ENCODE peak calls at places on chromosome 14, in six cellular contexts. L is HFF-Myc, H is nephron progenitor cell, T is ovary, B is pancreas, I is IMR-90. X is an unnamed sample.

GRCh38 chr14:71729581-71729980 is 202.6 kb upstream of the RGS6 start:
- DNase-seq in L (no peak), H (no peak), T (no peak), B (no peak), I (no peak), X (no peak)

GRCh38 chr14:64721391-64721791 is 17.2 kb downstream of the PLEKHG3 start:
- DNase-seq in L (peak), H (no peak), T (peak), B (peak), I (peak), X (peak)

GRCh38 chr14:90522585-90523191 is 125.9 kb downstream of the CALM1 start:
- DNase-seq in L (no peak), H (no peak), T (peak), B (no peak), I (no peak), X (no peak)

GRCh38 chr14:20343855-20344205 is 395 bp downstream of the PARP2 start:
- DNase-seq in L (no peak), H (no peak), T (no peak), B (no peak), I (peak), X (peak)

GRCh38 chr14:20607617-20608016 is 16.4 kb upstream of the RNASE12 start:
- DNase-seq in L (no peak), H (no peak), T (no peak), B (no peak), I (no peak), X (no peak)

GRCh38 chr14:73418227-73418626 is 40.1 kb downstream of the NUMB start:
- DNase-seq in L (no peak), H (no peak), T (no peak), B (no peak), I (no peak), X (no peak)

GRCh38 chr14:23481362-23481970 is 12.0 kb downstream of the NGDN start:
- DNase-seq in L (no peak), H (peak), T (no peak), B (no peak), I (peak), X (peak)

GRCh38 chr14:74882103-74882920 is 596 bp downstream of the DLST start:
- DNase-seq in L (no peak), H (peak), T (no peak), B (no peak), I (peak), X (peak)

GRCh38 chr14:59897757-59898383 is 22.1 kb upstream of the LRRC9 start:
- DNase-seq in L (no peak), H (peak), T (no peak), B (no peak), I (no peak), X (peak)

GRCh38 chr14:58780595-58780994 is 142.8 kb downstream of the DACT1 start:
- DNase-seq in L (no peak), H (no peak), T (no peak), B (no peak), I (no peak), X (no peak)

GRCh38 chr14:53948181-53948884 is 8.3 kb downstream of the BMP4 start:
- DNase-seq in L (no peak), H (no peak), T (no peak), B (no peak), I (no peak), X (no peak)

GRCh38 chr14:70780396-70781075 is 28.8 kb downstream of the MAP3K9 start:
- DNase-seq in L (no peak), H (no peak), T (no peak), B (no peak), I (no peak), X (no peak)

GRCh38 chr14:41280745-41281144 is 325.9 kb upstream of the LRFN5 start:
- DNase-seq in L (no peak), H (no peak), T (no peak), B (no peak), I (no peak), X (no peak)

GRCh38 chr14:69693145-69693544 is 73.8 kb upstream of the SRSF5 start:
- DNase-seq in L (no peak), H (peak), T (peak), B (no peak), I (no peak), X (no peak)

GRCh38 chr14:63563370-63564026 is 20.3 kb upstream of the PPP2R5E start:
- DNase-seq in L (no peak), H (no peak), T (no peak), B (no peak), I (peak), X (peak)

GRCh38 chr14:60998617-60999016 is 17.6 kb downstream of the SLC38A6 start:
- DNase-seq in L (no peak), H (no peak), T (no peak), B (no peak), I (no peak), X (no peak)

GRCh38 chr14:45698462-45699134 is 445.6 kb upstream of the MIS18BP1 start:
- DNase-seq in L (no peak), H (no peak), T (no peak), B (no peak), I (no peak), X (no peak)

GRCh38 chr14:49959822-49960408 is 67.0 kb downstream of the ARF6 start:
- DNase-seq in L (no peak), H (peak), T (no peak), B (no peak), I (no peak), X (no peak)

GRCh38 chr14:26598672-26599131 is 869 bp upstream of the NOVA1 start:
- DNase-seq in L (no peak), H (peak), T (no peak), B (no peak), I (no peak), X (no peak)

GRCh38 chr14:34113051-34113511 is 162.2 kb upstream of the EGLN3 start:
- DNase-seq in L (no peak), H (no peak), T (no peak), B (no peak), I (peak), X (peak)

GRCh38 chr14:35402323-35403084 is 2.0 kb downstream of the NFKBIA start:
- DNase-seq in L (no peak), H (no peak), T (no peak), B (no peak), I (peak), X (no peak)

GRCh38 chr14:52876311-52876710 is 74.5 kb downstream of the FERMT2 start:
- DNase-seq in L (no peak), H (no peak), T (no peak), B (no peak), I (peak), X (peak)

GRCh38 chr14:76203086-76204001 is 51.6 kb downstream of the GPATCH2L start:
- DNase-seq in L (peak), H (no peak), T (peak), B (no peak), I (peak), X (peak)

GRCh38 chr14:56244138-56244789 is 126.1 kb downstream of the PELI2 start:
- DNase-seq in L (peak), H (no peak), T (no peak), B (no peak), I (peak), X (peak)

GRCh38 chr14:74937171-74937570 is 14.1 kb upstream of the RPS6KL1 start:
- DNase-seq in L (no peak), H (no peak), T (no peak), B (no peak), I (no peak), X (no peak)

GRCh38 chr14:94738786-94739185 is 31.1 kb downstream of the GSC start:
- DNase-seq in L (no peak), H (no peak), T (no peak), B (no peak), I (no peak), X (no peak)

GRCh38 chr14:24542346-24542936 is 33.6 kb downstream of the CTSG start:
- DNase-seq in L (no peak), H (no peak), T (no peak), B (no peak), I (peak), X (no peak)

DNA sequence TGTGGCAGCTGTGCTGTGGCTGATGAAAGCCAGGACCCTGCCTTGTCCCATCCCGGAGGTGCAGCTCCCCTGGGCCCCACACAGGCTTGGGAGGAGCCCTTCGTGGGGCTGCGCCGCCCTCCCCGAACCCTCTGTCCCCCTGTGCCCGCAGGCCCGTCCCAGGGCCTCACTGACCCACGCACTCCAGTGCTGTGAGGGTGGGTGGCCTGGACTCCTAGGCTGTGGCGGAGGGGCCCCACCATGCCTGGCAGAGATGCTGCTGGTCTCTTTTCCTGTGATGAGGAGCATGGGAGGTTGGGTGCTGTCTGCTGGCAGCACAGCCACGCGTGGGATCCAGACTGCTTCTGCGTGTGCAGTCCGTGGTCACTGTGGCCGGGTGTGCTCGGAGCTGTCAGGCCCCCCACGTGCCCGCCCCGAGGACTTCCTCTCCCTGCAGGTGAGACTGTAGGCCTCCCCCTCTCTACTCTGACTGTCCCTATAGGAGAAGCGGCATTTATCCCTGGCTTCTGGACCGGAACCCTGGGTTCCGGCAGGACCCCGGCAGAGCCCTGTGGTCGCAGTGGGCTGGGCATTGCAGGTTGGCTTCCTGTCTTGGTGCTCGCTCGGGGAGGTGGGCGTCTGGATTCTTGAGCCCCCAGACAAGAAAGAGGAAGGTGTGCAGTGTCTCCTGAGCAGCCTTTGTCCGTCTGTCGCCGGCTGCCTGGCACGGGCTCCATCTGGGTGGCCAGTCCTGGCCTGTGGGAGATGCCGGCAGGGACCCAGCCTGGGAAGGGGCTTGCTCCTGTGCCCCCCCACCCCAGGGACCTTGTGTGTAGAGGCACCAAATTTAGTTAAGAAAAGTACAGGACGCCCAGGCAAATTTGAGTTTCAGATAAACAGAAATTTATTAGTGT is 2.3 kb downstream of the MTA1 start:
- DNase-seq in L (no peak), H (no peak), T (no peak), B (no peak), I (no peak), X (no peak)
- TF ChIP-seq CTCF in L (no peak), H (no peak), T (no peak), B (no peak), I (no peak), X (no peak)

GRCh38 chr14:32996343-32996742 is 57.7 kb downstream of the NPAS3 start:
- DNase-seq in L (no peak), H (no peak), T (no peak), B (no peak), I (no peak), X (no peak)

DNA sequence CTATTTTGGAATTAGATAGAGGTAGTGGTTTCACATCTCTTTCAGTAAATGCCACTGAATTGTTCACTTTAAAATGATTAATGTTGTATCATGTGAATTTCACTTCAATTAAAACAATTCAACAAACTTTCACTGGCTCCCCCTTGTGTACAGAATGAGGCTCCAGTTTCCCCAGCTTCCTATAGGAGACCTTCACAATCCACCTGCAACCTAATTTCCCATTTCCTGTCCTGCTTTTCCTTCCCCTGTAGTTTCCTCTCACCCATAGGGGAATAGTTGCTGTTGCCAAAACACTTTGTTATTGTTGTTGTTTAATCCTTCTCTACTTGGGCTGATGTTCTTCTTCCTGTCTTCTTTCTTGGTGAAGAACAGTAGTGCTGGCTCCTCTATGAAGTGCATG is 59.8 kb downstream of the NPAS3 start:
- DNase-seq in L (peak), H (no peak), T (no peak), B (no peak), I (peak), X (peak)
- TF ChIP-seq CTCF in L (peak), H (no peak), T (no peak), B (no peak), I (peak), X (peak)

DNA sequence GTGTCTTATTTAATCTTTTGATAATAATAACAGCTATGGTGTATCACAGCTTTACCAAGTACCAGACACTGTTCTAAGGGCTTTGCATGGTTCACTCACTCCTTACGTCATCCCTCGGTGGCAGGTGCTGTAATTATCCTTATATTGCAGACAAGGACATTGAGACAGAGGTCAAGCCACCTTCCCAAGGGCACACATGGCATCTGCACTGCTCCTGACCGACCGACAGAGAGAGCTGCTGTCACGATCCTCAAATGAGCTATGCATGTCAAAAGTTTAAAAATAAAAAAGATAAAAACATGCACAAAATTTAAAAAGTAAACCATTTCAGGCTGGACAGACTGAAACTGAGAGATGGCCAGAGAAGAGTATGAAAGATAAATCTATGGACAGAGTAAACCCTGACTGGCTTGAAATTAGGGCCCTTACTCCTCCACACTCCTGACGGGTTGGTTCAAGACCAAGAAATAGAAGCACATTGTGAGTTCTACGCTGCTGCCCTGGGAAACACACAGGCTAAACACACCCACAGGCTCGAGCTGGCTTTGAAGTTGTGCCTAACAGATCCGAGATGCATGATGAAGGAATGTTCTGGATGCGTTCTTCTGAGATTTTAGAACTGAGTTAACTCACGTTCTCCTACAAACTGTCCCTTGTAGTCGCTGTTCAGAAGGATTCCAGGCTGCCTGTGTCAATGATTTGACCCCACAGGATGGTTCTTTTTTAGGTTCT is 268.7 kb downstream of the ZFP36L1 start:
- DNase-seq in L (no peak), H (no peak), T (no peak), B (no peak), I (no peak), X (no peak)
- TF ChIP-seq CTCF in L (no peak), H (no peak), T (no peak), B (peak), I (no peak), X (no peak)

GRCh38 chr14:92942576-92942975 is 19.6 kb downstream of the CHGA start:
- DNase-seq in L (no peak), H (no peak), T (no peak), B (no peak), I (no peak), X (no peak)
- TF ChIP-seq CTCF in L (no peak), H (no peak), T (no peak), B (no peak), I (no peak), X (no peak)

DNA sequence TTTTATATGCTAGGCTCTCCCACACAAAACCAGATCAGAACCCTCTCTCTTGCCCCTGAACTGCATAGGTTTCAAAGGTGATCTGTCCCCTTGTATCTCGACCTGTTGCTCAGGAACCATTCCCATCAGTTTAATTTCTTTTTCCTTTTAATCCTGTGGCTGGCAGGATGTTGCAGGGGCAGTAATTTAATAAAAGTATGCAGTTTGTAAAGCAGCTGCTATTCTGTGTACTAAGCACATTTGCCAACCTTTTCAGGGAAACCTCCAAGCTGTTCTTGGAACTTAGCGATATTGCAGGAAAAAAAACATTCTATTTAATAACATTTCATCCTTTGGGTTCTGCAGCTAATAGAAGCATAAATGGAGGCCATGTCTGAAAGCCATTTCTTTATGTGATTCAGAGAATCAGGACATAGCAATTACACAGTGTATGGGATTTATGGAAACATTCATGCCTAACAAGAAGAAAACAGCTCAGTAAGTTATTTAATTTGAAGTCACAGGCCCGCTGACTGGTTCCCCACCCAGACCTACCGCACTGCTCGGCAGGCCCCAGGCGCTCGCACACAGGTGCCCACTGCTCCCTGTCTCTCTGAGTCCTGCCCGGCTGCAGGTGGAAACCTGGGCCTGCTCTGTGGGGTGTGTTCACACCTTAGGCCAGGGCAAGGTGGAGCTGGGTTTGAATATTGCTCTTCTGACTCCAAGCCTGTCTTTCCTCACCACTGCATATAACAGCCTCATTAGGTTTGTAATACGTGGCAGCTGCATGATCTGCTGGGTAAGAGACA is 119.5 kb downstream of the SLC25A47 start:
- DNase-seq in L (no peak), H (no peak), T (no peak), B (no peak), I (no peak), X (no peak)
- TF ChIP-seq CTCF in L (no peak), H (no peak), T (no peak), B (no peak), I (no peak), X (no peak)

X was measured in HFFc6.